ENCODE peak calls at places on chromosome 1, in four cellular contexts. C is LoVo, F is NCI-H146, V is tibial nerve. Q is an unnamed sample.

GRCh38 chr1:5511381-5512097 is 480.7 kb downstream of the NPHP4 start:
- DNase-seq in C (no peak), F (no peak), V (no peak), Q (no peak)

GRCh38 chr1:54804471-54805132 is 3.5 kb upstream of the TTC22 start:
- DNase-seq in C (no peak), F (no peak), V (no peak), Q (no peak)

GRCh38 chr1:31586376-31587327 is 10.3 kb downstream of the TINAGL1 start:
- DNase-seq in C (no peak), F (no peak), V (no peak), Q (no peak)

GRCh38 chr1:161792740-161793139 is 26.6 kb downstream of the ATF6 start:
- DNase-seq in C (peak), F (peak), V (peak), Q (peak)

GRCh38 chr1:172834609-172835008 is 175.7 kb downstream of the FASLG start:
- DNase-seq in C (no peak), F (no peak), V (no peak), Q (no peak)

GRCh38 chr1:119794856-119795255 is 16.4 kb downstream of the REG4 start:
- DNase-seq in C (no peak), F (no peak), V (no peak), Q (no peak)

GRCh38 chr1:5722635-5723157 is 269.5 kb downstream of the NPHP4 start:
- DNase-seq in C (no peak), F (no peak), V (no peak), Q (no peak)

GRCh38 chr1:66396212-66396890 is 137.6 kb upstream of the SGIP1 start:
- DNase-seq in C (no peak), F (no peak), V (no peak), Q (no peak)

GRCh38 chr1:206706298-206706791 is 21.6 kb downstream of the MAPKAPK2 start:
- DNase-seq in C (no peak), F (peak), V (no peak), Q (peak)

GRCh38 chr1:14366361-14367018 is 232.0 kb upstream of the KAZN start:
- DNase-seq in C (no peak), F (peak), V (no peak), Q (peak)

GRCh38 chr1:204703826-204704612 is 18.5 kb upstream of the LRRN2 start:
- DNase-seq in C (no peak), F (no peak), V (no peak), Q (no peak)

GRCh38 chr1:113804421-113805255 is 7.6 kb downstream of the RSBN1 start:
- DNase-seq in C (peak), F (no peak), V (no peak), Q (no peak)

GRCh38 chr1:19467199-19468187 is 17.8 kb downstream of the CAPZB start:
- DNase-seq in C (no peak), F (no peak), V (no peak), Q (no peak)

GRCh38 chr1:76833856-76834255 is 33.4 kb upstream of the ST6GALNAC5 start:
- DNase-seq in C (no peak), F (no peak), V (no peak), Q (no peak)

GRCh38 chr1:247747616-247748015 is 325 bp downstream of the OR14A2 start:
- DNase-seq in C (no peak), F (no peak), V (no peak), Q (no peak)

GRCh38 chr1:212700892-212701819 is 1.5 kb upstream of the BATF3 start:
- DNase-seq in C (no peak), F (peak), V (peak), Q (peak)

GRCh38 chr1:16204634-16205332 is 7.7 kb downstream of the ARHGEF19 start:
- DNase-seq in C (peak), F (peak), V (no peak), Q (peak)

GRCh38 chr1:155273134-155273982 is at the start of gene CLK2:
- DNase-seq in C (peak), F (peak), V (peak), Q (peak)

GRCh38 chr1:154862927-154863701 is 7.0 kb downstream of the KCNN3 start:
- DNase-seq in C (no peak), F (no peak), V (no peak), Q (no peak)

GRCh38 chr1:30525980-30526651 is 197.3 kb downstream of the MATN1 start:
- DNase-seq in C (peak), F (no peak), V (no peak), Q (peak)

GRCh38 chr1:169204184-169204583 is 97.7 kb downstream of the ATP1B1 start:
- DNase-seq in C (no peak), F (no peak), V (no peak), Q (no peak)

GRCh38 chr1:8448906-8449661 is 131.2 kb downstream of the SLC45A1 start:
- DNase-seq in C (no peak), F (no peak), V (no peak), Q (no peak)

GRCh38 chr1:156608036-156608674 is 6.9 kb upstream of the GPATCH4 start:
- DNase-seq in C (peak), F (peak), V (peak), Q (peak)

GRCh38 chr1:155979525-155980343 is 1.4 kb upstream of the ARHGEF2 start:
- DNase-seq in C (no peak), F (no peak), V (no peak), Q (no peak)

GRCh38 chr1:99481391-99481996 is 164.4 kb upstream of the PALMD start:
- DNase-seq in C (peak), F (peak), V (peak), Q (peak)

GRCh38 chr1:108209456-108210108 is 9.4 kb upstream of the SLC25A24 start:
- DNase-seq in C (no peak), F (peak), V (no peak), Q (peak)

GRCh38 chr1:165403835-165404482 is 41.0 kb downstream of the RXRG start:
- DNase-seq in C (peak), F (no peak), V (peak), Q (peak)